ENCODE peak calls at places on chromosome 12, in ten cellular contexts. I, C, A, U, H, O, T, G, J and V are unnamed samples.

GRCh38 chr12:80958162-80958561 is 20.4 kb upstream of the LIN7A start:
- DNase-seq in I (no peak), C (no peak), A (no peak), U (no peak), H (no peak), O (no peak), T (no peak), G (no peak), J (no peak), V (no peak)

GRCh38 chr12:123591702-123592481 is 7.5 kb downstream of the TMED2 start:
- DNase-seq in I (no peak), C (peak), A (no peak), U (no peak), H (no peak), O (no peak), T (no peak), G (no peak), J (no peak), V (no peak)

GRCh38 chr12:51415931-51416330 is 8.7 kb upstream of the SLC4A8 start:
- DNase-seq in I (no peak), C (no peak), A (no peak), U (no peak), H (no peak), O (no peak), T (no peak), G (no peak), J (no peak), V (no peak)

GRCh38 chr12:128637616-128638606 is 185.8 kb downstream of the SLC15A4 start:
- DNase-seq in I (peak), C (no peak), A (no peak), U (no peak), H (no peak), O (no peak), T (no peak), G (no peak), J (no peak), V (no peak)

GRCh38 chr12:10235761-10236631 is 23.3 kb downstream of the GABARAPL1 start:
- DNase-seq in I (no peak), C (peak), A (peak), U (no peak), H (no peak), O (no peak), T (peak), G (peak), J (peak), V (no peak)

GRCh38 chr12:12705833-12706520 is 10.0 kb upstream of the GPR19 start:
- DNase-seq in I (no peak), C (no peak), A (no peak), U (no peak), H (no peak), O (no peak), T (peak), G (peak), J (no peak), V (no peak)

GRCh38 chr12:70831538-70831937 is 89.0 kb downstream of the PTPRR start:
- DNase-seq in I (peak), C (no peak), A (peak), U (no peak), H (no peak), O (no peak), T (no peak), G (no peak), J (no peak), V (no peak)

GRCh38 chr12:109130755-109131521 is 14.6 kb downstream of the ACACB start:
- DNase-seq in I (peak), C (no peak), A (no peak), U (no peak), H (no peak), O (peak), T (no peak), G (no peak), J (no peak), V (no peak)

GRCh38 chr12:52601671-52602070 is 408 bp upstream of the KRT72 start:
- DNase-seq in I (no peak), C (no peak), A (no peak), U (no peak), H (no peak), O (no peak), T (no peak), G (no peak), J (no peak), V (no peak)

GRCh38 chr12:28583771-28584261 is 393.6 kb downstream of the CCDC91 start:
- DNase-seq in I (no peak), C (peak), A (no peak), U (no peak), H (no peak), O (no peak), T (peak), G (no peak), J (no peak), V (no peak)

GRCh38 chr12:107091381-107091780 is 2.0 kb downstream of the CRY1 start:
- DNase-seq in I (no peak), C (peak), A (peak), U (no peak), H (no peak), O (no peak), T (no peak), G (no peak), J (no peak), V (no peak)

GRCh38 chr12:19035552-19035951 is 94.0 kb upstream of the PLEKHA5 start:
- DNase-seq in I (no peak), C (peak), A (no peak), U (no peak), H (no peak), O (no peak), T (no peak), G (no peak), J (no peak), V (no peak)

GRCh38 chr12:127628655-127629054 is 638.3 kb upstream of the TMEM132C start:
- DNase-seq in I (no peak), C (peak), A (no peak), U (no peak), H (no peak), O (no peak), T (no peak), G (no peak), J (peak), V (no peak)

GRCh38 chr12:47276253-47277070 is 196.7 kb upstream of the AMIGO2 start:
- DNase-seq in I (no peak), C (peak), A (peak), U (no peak), H (no peak), O (peak), T (peak), G (peak), J (no peak), V (no peak)